ENCODE peak calls at places on chromosomes 1 and 21, in five cellular contexts. J is fibroblast of mammary gland, F is neural crest cell, N is fibroblast of the aortic adventitia, I is suprapubic skin. W is an unnamed sample.

GRCh38 chr21:27423073-27423472 is 456.2 kb upstream of the ADAMTS5 start:
- DNase-seq in J (peak), F (no peak), N (peak), I (peak), W (no peak)

GRCh38 chr21:45918835-45919467 is 62.6 kb upstream of the COL6A1 start:
- DNase-seq in J (no peak), F (no peak), N (no peak), I (no peak), W (no peak)

GRCh38 chr1:52602328-52603300 is at the start of gene GPX7:
- DNase-seq in J (peak), F (peak), N (peak), I (no peak), W (peak)

GRCh38 chr1:85078903-85079302 is 30.6 kb upstream of the MCOLN3 start:
- DNase-seq in J (peak), F (no peak), N (peak), I (no peak), W (no peak)

GRCh38 chr1:194658090-194658439 is 1471.7 kb upstream of the B3GALT2 start:
- DNase-seq in J (peak), F (no peak), N (no peak), I (no peak), W (no peak)

GRCh38 chr1:156151093-156151688 is 2.2 kb upstream of the SEMA4A start:
- DNase-seq in J (peak), F (no peak), N (peak), I (no peak), W (no peak)

GRCh38 chr1:238199325-238199724 is 308.6 kb upstream of the ZP4 start:
- DNase-seq in J (no peak), F (no peak), N (no peak), I (no peak), W (no peak)

GRCh38 chr1:42152119-42152518 is 1.1 kb upstream of the GUCA2B start:
- DNase-seq in J (no peak), F (no peak), N (no peak), I (no peak), W (no peak)

GRCh38 chr1:179079113-179079761 is 2.6 kb upstream of the TOR3A start:
- DNase-seq in J (peak), F (peak), N (peak), I (no peak), W (peak)

GRCh38 chr21:34072145-34073031 is 990 bp upstream of the MRPS6 start:
- DNase-seq in J (no peak), F (no peak), N (no peak), I (peak), W (peak)

GRCh38 chr1:202046748-202047708 is 36.6 kb downstream of the ELF3 start:
- DNase-seq in J (no peak), F (no peak), N (no peak), I (no peak), W (no peak)

GRCh38 chr1:210764536-210764935 is 369.4 kb downstream of the KCNH1 start:
- DNase-seq in J (no peak), F (no peak), N (no peak), I (no peak), W (no peak)

GRCh38 chr1:198267921-198268320 is 111.1 kb downstream of the NEK7 start:
- DNase-seq in J (peak), F (no peak), N (peak), I (no peak), W (no peak)

GRCh38 chr1:93321720-93322119 is 24.0 kb upstream of the DR1 start:
- DNase-seq in J (no peak), F (no peak), N (no peak), I (no peak), W (no peak)

GRCh38 chr1:217076902-217077301 is 353.7 kb upstream of the ESRRG start:
- DNase-seq in J (no peak), F (no peak), N (no peak), I (no peak), W (no peak)

GRCh38 chr1:117967900-117968299 is 38.4 kb downstream of the WDR3 start:
- DNase-seq in J (peak), F (no peak), N (peak), I (no peak), W (no peak)

GRCh38 chr1:63261736-63262142 is 60.6 kb upstream of the FOXD3 start:
- DNase-seq in J (peak), F (no peak), N (no peak), I (no peak), W (no peak)

GRCh38 chr1:41023279-41023990 is 1.9 kb upstream of the SLFNL1 start:
- DNase-seq in J (no peak), F (no peak), N (no peak), I (no peak), W (no peak)

GRCh38 chr1:83959824-83960441 is 39.0 kb downstream of the TTLL7 start:
- DNase-seq in J (peak), F (no peak), N (peak), I (no peak), W (no peak)

GRCh38 chr1:55039342-55040082 is at the start of gene PCSK9:
- DNase-seq in J (peak), F (peak), N (peak), I (no peak), W (no peak)

GRCh38 chr1:26697441-26697977 is 1.7 kb downstream of the ARID1A start:
- DNase-seq in J (no peak), F (no peak), N (no peak), I (no peak), W (peak)

GRCh38 chr1:248841702-248842395 is 3.8 kb downstream of the ZNF672 start:
- DNase-seq in J (peak), F (peak), N (peak), I (peak), W (peak)

GRCh38 chr1:186710696-186711095 is 30.5 kb upstream of the PTGS2 start:
- DNase-seq in J (no peak), F (no peak), N (no peak), I (no peak), W (no peak)

GRCh38 chr1:227308367-227309336 is 9.6 kb downstream of the CDC42BPA start:
- DNase-seq in J (no peak), F (no peak), N (no peak), I (no peak), W (no peak)

GRCh38 chr1:215277537-215277936 is 195.0 kb downstream of the KCNK2 start:
- DNase-seq in J (peak), F (no peak), N (peak), I (no peak), W (no peak)

GRCh38 chr1:245211761-245212160 is 57.0 kb downstream of the KIF26B start:
- DNase-seq in J (no peak), F (no peak), N (no peak), I (no peak), W (no peak)

GRCh38 chr1:115705085-115706008 is 63.2 kb downstream of the CASQ2 start:
- DNase-seq in J (no peak), F (no peak), N (no peak), I (no peak), W (no peak)

GRCh38 chr1:241881444-241881843 is 33.4 kb downstream of the EXO1 start:
- DNase-seq in J (no peak), F (no peak), N (no peak), I (no peak), W (no peak)

GRCh38 chr1:31510304-31510703 is 66.0 kb upstream of the TINAGL1 start:
- DNase-seq in J (no peak), F (no peak), N (no peak), I (no peak), W (no peak)

GRCh38 chr1:59204001-59204400 is 92.9 kb upstream of the FGGY start:
- DNase-seq in J (no peak), F (no peak), N (peak), I (no peak), W (no peak)

GRCh38 chr21:45278156-45278911 is 9.4 kb downstream of the POFUT2 start:
- DNase-seq in J (no peak), F (no peak), N (no peak), I (peak), W (no peak)

GRCh38 chr1:180114546-180114945 is 40.1 kb upstream of the QSOX1 start:
- DNase-seq in J (no peak), F (no peak), N (no peak), I (no peak), W (no peak)

GRCh38 chr1:180117764-180118116 is 36.9 kb upstream of the QSOX1 start:
- DNase-seq in J (peak), F (no peak), N (peak), I (no peak), W (no peak)

GRCh38 chr1:180112979-180113650 is 41.6 kb upstream of the QSOX1 start:
- DNase-seq in J (no peak), F (no peak), N (peak), I (no peak), W (no peak)

GRCh38 chr1:180116964-180117763 is 37.5 kb upstream of the QSOX1 start:
- DNase-seq in J (no peak), F (no peak), N (peak), I (no peak), W (no peak)

GRCh38 chr1:180112091-180112490 is 42.6 kb upstream of the QSOX1 start:
- DNase-seq in J (no peak), F (no peak), N (no peak), I (no peak), W (no peak)
- TF ChIP-seq CTCF in J (no peak), F (no peak), N (no peak), I (no peak), W (no peak)

GRCh38 chr1:6601049-6601864 is 1.4 kb downstream of the KLHL21 start:
- DNase-seq in J (peak), F (no peak), N (peak), I (peak), W (peak)
- TF ChIP-seq CTCF in J (no peak), F (no peak), N (no peak), I (no peak), W (no peak)

GRCh38 chr1:111739222-111739983 is at the start of gene INKA2:
- DNase-seq in J (peak), F (peak), N (peak), I (peak), W (peak)
- TF ChIP-seq CTCF in J (no peak), F (no peak), N (no peak), I (no peak), W (no peak)

GRCh38 chr1:169027607-169028320 is 78.7 kb upstream of the ATP1B1 start:
- DNase-seq in J (no peak), F (no peak), N (no peak), I (no peak), W (no peak)

GRCh38 chr1:169031566-169032224 is 74.8 kb upstream of the ATP1B1 start:
- DNase-seq in J (peak), F (no peak), N (peak), I (no peak), W (no peak)
- TF ChIP-seq CTCF in J (no peak), F (no peak), N (no peak), I (no peak), W (no peak)

DNA sequence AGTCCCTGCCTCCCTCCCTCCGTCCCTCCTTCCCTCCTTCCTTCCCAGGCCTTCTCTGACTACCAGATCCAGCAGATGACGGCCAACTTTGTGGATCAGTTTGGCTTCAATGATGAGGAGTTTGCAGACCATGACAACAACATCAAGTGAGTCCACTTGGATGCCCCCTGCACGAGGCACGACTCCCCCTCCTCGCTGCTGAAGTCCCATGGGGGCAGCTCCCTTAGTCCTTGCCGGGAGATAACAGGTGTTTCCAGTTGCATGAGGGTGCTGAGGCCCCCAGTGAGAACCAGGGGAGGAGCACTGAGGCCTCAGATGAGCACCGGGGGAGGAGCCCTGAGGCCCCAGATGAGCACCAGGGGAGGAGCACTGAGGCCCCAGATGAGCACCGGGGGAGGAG is 200.0 kb downstream of the LIPI start:
- DNase-seq in J (no peak), F (no peak), N (no peak), I (no peak), W (no peak)
- TF ChIP-seq CTCF in J (no peak), F (no peak), N (no peak), I (no peak), W (no peak)

DNA sequence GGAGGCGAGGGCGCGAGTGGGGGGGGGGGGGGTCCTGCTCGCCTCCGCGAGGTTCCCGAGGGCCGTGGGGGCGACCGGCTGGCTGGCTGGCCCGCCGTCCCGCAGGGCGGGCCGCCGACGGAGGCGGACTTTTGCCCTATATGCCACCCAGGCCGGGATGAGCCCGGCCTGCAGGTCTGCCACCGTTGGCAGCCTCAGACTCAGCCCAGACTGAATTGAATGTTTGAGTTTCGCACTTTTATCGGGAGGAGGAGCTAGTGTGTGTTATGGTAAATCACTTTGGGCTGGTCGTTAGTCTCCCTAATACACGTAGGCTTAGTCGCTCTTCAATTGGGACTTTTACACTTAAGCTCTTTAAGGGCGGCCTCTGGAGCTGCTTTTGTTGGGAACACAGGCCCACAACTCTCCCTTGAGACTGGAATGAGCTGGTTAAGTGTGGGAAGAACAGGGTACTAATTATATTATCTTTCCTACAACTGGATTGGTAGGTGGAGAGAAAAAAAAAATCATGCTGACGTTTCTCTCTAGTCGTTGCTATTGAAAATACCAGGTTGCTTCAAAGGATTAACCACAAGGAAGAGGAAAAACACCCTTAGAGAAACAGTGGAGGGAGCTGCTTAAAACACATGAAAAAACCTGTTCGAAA is 1.3 kb upstream of the IRF2BP2 start:
- DNase-seq in J (peak), F (peak), N (peak), I (no peak), W (no peak)
- TF ChIP-seq CTCF in J (no peak), F (no peak), N (no peak), I (no peak), W (no peak)

W was measured in activated CD8-positive, alpha-beta T cell treated with anti-CD3 and anti-CD28 coated beads for 36 hours.